ENCODE peak calls at places on chromosomes 3 and 15, in four cellular contexts. One of them, this sample, is unnamed.

GRCh38 chr3:123753321-123753720 is 130.8 kb downstream of the MYLK start:
- DNase-seq in SK-N-SH: no peak
- DNase-seq in GM23338: no peak
- DNase-seq in transverse colon: no peak
- DNase-seq in this sample: no peak

GRCh38 chr3:72899349-72899765 is 11.5 kb downstream of the GXYLT2 start:
- DNase-seq in transverse colon: no peak
- DNase-seq in GM23338: no peak
- DNase-seq in SK-N-SH: no peak
- DNase-seq in this sample: no peak

GRCh38 chr3:110577856-110578255 is 493.8 kb upstream of the NECTIN3 start:
- DNase-seq in SK-N-SH: no peak
- DNase-seq in transverse colon: no peak
- DNase-seq in GM23338: no peak
- DNase-seq in this sample: no peak

GRCh38 chr3:144162042-144162441 is 190.4 kb downstream of the DIPK2A start:
- DNase-seq in transverse colon: no peak
- DNase-seq in GM23338: no peak
- DNase-seq in SK-N-SH: no peak
- DNase-seq in this sample: no peak

GRCh38 chr15:68681836-68682235 is 103.0 kb downstream of the CORO2B start:
- DNase-seq in SK-N-SH: no peak
- DNase-seq in transverse colon: no peak
- DNase-seq in GM23338: no peak
- DNase-seq in this sample: no peak

GRCh38 chr3:27533718-27534578 is 49.8 kb upstream of the SLC4A7 start:
- DNase-seq in transverse colon: peak; percentile 29
- DNase-seq in SK-N-SH: no peak
- DNase-seq in GM23338: peak; percentile 96
- DNase-seq in this sample: peak; percentile 28

GRCh38 chr3:149476135-149476684 is 1.7 kb downstream of the TM4SF4 start:
- DNase-seq in GM23338: no peak
- DNase-seq in transverse colon: no peak
- DNase-seq in SK-N-SH: no peak
- DNase-seq in this sample: no peak

GRCh38 chr3:186425788-186426730 is 64.0 kb upstream of the DGKG start:
- DNase-seq in GM23338: peak; percentile 68
- DNase-seq in SK-N-SH: no peak
- DNase-seq in transverse colon: no peak
- DNase-seq in this sample: no peak

GRCh38 chr15:98873441-98874218 is 134.0 kb downstream of the PGPEP1L start:
- DNase-seq in GM23338: no peak
- DNase-seq in transverse colon: no peak
- DNase-seq in SK-N-SH: no peak
- DNase-seq in this sample: no peak

GRCh38 chr3:45948409-45948808 is 5.1 kb downstream of the CXCR6 start:
- DNase-seq in SK-N-SH: no peak
- DNase-seq in GM23338: no peak
- DNase-seq in transverse colon: no peak
- DNase-seq in this sample: no peak
- TF ChIP-seq POLR2AphosphoS5 in SK-N-SH: no peak
- TF ChIP-seq POLR2AphosphoS5 in GM23338: no peak
- TF ChIP-seq POLR2AphosphoS5 in transverse colon: no peak
- TF ChIP-seq POLR2AphosphoS5 in this sample: no peak

GRCh38 chr3:115623414-115623868 is at the start of gene GAP43:
- DNase-seq in GM23338: peak; percentile 85
- DNase-seq in transverse colon: no peak
- DNase-seq in SK-N-SH: peak; percentile 51
- DNase-seq in this sample: no peak
- H3K4me3 ChIP-seq in GM23338: peak within 1 kb of the TSS; percentile 72
- H3K4me3 ChIP-seq in transverse colon: no peak within 1 kb of the TSS
- H3K4me3 ChIP-seq in SK-N-SH: peak within 1 kb of the TSS; percentile 63
- H3K4me3 ChIP-seq in this sample: peak within 1 kb of the TSS; percentile 1

DNA sequence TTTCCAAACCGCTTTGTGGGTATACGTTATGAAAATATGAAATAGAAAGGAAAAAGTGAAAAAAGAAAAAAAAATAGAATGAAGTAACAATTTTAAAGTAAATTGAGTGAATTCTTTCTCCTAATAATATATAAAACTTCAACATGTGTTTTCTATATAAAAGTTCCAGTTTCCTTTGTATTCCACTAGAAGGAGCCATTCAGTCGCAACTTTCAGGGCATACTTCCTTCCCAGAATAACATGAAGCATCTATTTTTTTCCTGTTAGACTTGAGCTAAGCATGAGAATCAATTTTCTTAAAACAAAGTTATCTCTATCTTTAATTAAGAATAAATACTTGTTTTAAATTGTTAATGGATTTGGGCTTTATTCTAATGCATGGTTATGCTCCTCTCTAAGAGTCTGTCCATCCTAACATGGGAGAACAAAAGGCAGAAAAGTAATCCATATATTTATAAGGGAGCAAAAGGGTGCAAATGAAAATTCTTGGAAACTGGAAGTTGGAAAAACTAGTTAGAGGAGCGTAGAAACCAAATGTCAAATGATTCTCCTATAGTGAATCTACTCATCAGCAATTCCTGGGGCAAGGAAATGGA is 16.0 kb upstream of the VGLL3 start:
- DNase-seq in SK-N-SH: no peak
- DNase-seq in transverse colon: no peak
- DNase-seq in GM23338: peak; percentile 37
- DNase-seq in this sample: no peak
- TF ChIP-seq CTCF in SK-N-SH: peak; percentile 56
- TF ChIP-seq CTCF in transverse colon: no peak
- TF ChIP-seq CTCF in GM23338: peak; percentile 45
- TF ChIP-seq CTCF in this sample: no peak

GRCh38 chr3:172151610-172152293 is 112.4 kb downstream of the FNDC3B start:
- DNase-seq in transverse colon: no peak
- DNase-seq in GM23338: no peak
- DNase-seq in SK-N-SH: no peak
- DNase-seq in this sample: no peak

GRCh38 chr3:172154768-172155649 is 115.6 kb downstream of the FNDC3B start:
- DNase-seq in transverse colon: peak; percentile 56
- DNase-seq in SK-N-SH: no peak
- DNase-seq in GM23338: no peak
- DNase-seq in this sample: no peak

GRCh38 chr3:172152294-172152649 is 112.9 kb downstream of the FNDC3B start:
- DNase-seq in SK-N-SH: no peak
- DNase-seq in transverse colon: no peak
- DNase-seq in GM23338: no peak
- DNase-seq in this sample: no peak

GRCh38 chr3:172152869-172153268 is 113.5 kb downstream of the FNDC3B start:
- DNase-seq in transverse colon: no peak
- DNase-seq in SK-N-SH: no peak
- DNase-seq in GM23338: no peak
- DNase-seq in this sample: no peak

GRCh38 chr3:172153335-172153861 is 114.0 kb downstream of the FNDC3B start:
- DNase-seq in transverse colon: peak; percentile 87
- DNase-seq in SK-N-SH: no peak
- DNase-seq in GM23338: no peak
- DNase-seq in this sample: peak; percentile 92
- TF ChIP-seq POLR2AphosphoS5 in transverse colon: peak; percentile 80
- TF ChIP-seq POLR2AphosphoS5 in SK-N-SH: peak; percentile 53
- TF ChIP-seq POLR2AphosphoS5 in GM23338: no peak
- TF ChIP-seq POLR2AphosphoS5 in this sample: peak; percentile 97

GRCh38 chr3:82474140-82474539 is 712.7 kb upstream of the GBE1 start:
- DNase-seq in SK-N-SH: no peak
- DNase-seq in transverse colon: no peak
- DNase-seq in GM23338: no peak
- DNase-seq in this sample: no peak
- H3K4me3 ChIP-seq in SK-N-SH: no peak overlapping the region
- H3K4me3 ChIP-seq in transverse colon: no peak overlapping the region
- H3K4me3 ChIP-seq in GM23338: no peak overlapping the region
- H3K4me3 ChIP-seq in this sample: no peak overlapping the region